ENCODE peak calls at places on chromosomes 2 and 18, in eight cellular contexts. F, S, D, W, R, N, E and B are unnamed samples.

GRCh38 chr2:46749042-46749461 is 166.6 kb downstream of the MCFD2 start:
- DNase-seq in F (peak), S (no peak), D (no peak), W (no peak), R (no peak), N (peak), E (no peak), B (no peak)

GRCh38 chr18:52288403-52289004 is 51.5 kb upstream of the DCC start:
- DNase-seq in F (peak), S (no peak), D (peak), W (no peak), R (peak), N (peak), E (no peak), B (peak)

GRCh38 chr2:120432976-120433815 is 87.3 kb downstream of the INHBB start:
- DNase-seq in F (no peak), S (no peak), D (no peak), W (no peak), R (no peak), N (no peak), E (no peak), B (no peak)

GRCh38 chr18:45926691-45927090 is 40.4 kb downstream of the EPG5 start:
- DNase-seq in F (no peak), S (no peak), D (no peak), W (no peak), R (no peak), N (no peak), E (no peak), B (no peak)

GRCh38 chr2:166917433-166917832 is 29.2 kb downstream of the XIRP2 start:
- DNase-seq in F (peak), S (no peak), D (no peak), W (no peak), R (no peak), N (no peak), E (no peak), B (no peak)

GRCh38 chr2:16381511-16381910 is 284.1 kb downstream of the CYRIA start:
- DNase-seq in F (no peak), S (no peak), D (no peak), W (no peak), R (no peak), N (no peak), E (no peak), B (no peak)

GRCh38 chr18:10015288-10015701 is 101.5 kb downstream of the VAPA start:
- DNase-seq in F (peak), S (no peak), D (no peak), W (no peak), R (no peak), N (peak), E (no peak), B (no peak)

GRCh38 chr2:37629529-37629928 is 41.9 kb downstream of the CDC42EP3 start:
- DNase-seq in F (no peak), S (no peak), D (no peak), W (no peak), R (no peak), N (no peak), E (no peak), B (no peak)

GRCh38 chr18:36817039-36817438 is 11.8 kb downstream of the TPGS2 start:
- DNase-seq in F (no peak), S (no peak), D (no peak), W (no peak), R (no peak), N (no peak), E (no peak), B (no peak)

GRCh38 chr2:18413794-18414396 is 146.6 kb downstream of the RDH14 start:
- DNase-seq in F (peak), S (no peak), D (peak), W (no peak), R (no peak), N (peak), E (no peak), B (no peak)